ENCODE peak calls at places on chromosomes 4 and X, in five cellular contexts. X, V, F, W and N are unnamed samples.

GRCh38 chr4:150828159-150828558 is 186.9 kb downstream of the LRBA start:
- DNase-seq in X (peak), V (peak), F (peak), W (no peak), N (no peak)

GRCh38 chr4:67436742-67437141 is 108.6 kb downstream of the CENPC start:
- DNase-seq in X (no peak), V (no peak), F (no peak), W (no peak), N (no peak)

GRCh38 chr4:35494955-35495354 is 749.4 kb downstream of the ARAP2 start:
- DNase-seq in X (no peak), V (no peak), F (no peak), W (no peak), N (peak)

GRCh38 chrX:118644378-118644777 is 83.0 kb upstream of the IL13RA1 start:
- DNase-seq in X (peak), V (no peak), F (peak), W (no peak), N (no peak)

GRCh38 chr4:83217721-83218522 is 66.7 kb downstream of the COQ2 start:
- DNase-seq in X (peak), V (peak), F (peak), W (no peak), N (no peak)

GRCh38 chr4:13700196-13701140 is 72.9 kb upstream of the BOD1L1 start:
- DNase-seq in X (no peak), V (no peak), F (no peak), W (no peak), N (no peak)

GRCh38 chrX:8254386-8254785 is 83.3 kb upstream of the VCX2 start:
- DNase-seq in X (no peak), V (no peak), F (no peak), W (no peak), N (no peak)

GRCh38 chr4:110005461-110006056 is 92.9 kb downstream of the EGF start:
- DNase-seq in X (peak), V (no peak), F (peak), W (no peak), N (no peak)